ENCODE peak calls at places on chromosomes 4 and X, in seven cellular contexts. One of them, this sample, is unnamed. For H3K4me1 and H3K27me3, the result is how much of the 10 kb centered on the place peaks cover.

GRCh38 chrX:124280294-124280902 is 52.1 kb upstream of the TEX13D start:
- DNase-seq in NT2/D1: no peak
- DNase-seq in tibial nerve: no peak
- DNase-seq in MM.1S: no peak
- DNase-seq in stomach: no peak
- DNase-seq in breast epithelium: no peak
- DNase-seq in fibroblast of lung: peak
- DNase-seq in this sample: no peak

GRCh38 chr4:164320847-164321246 is 433.1 kb upstream of the SMIM31 start:
- DNase-seq in breast epithelium: no peak
- DNase-seq in MM.1S: no peak
- DNase-seq in fibroblast of lung: no peak
- DNase-seq in stomach: no peak
- DNase-seq in tibial nerve: no peak
- DNase-seq in NT2/D1: no peak
- DNase-seq in this sample: no peak

GRCh38 chrX:109902665-109903064 is 100.2 kb upstream of the TMEM164 start:
- DNase-seq in MM.1S: no peak
- DNase-seq in breast epithelium: no peak
- DNase-seq in NT2/D1: no peak
- DNase-seq in stomach: no peak
- DNase-seq in tibial nerve: no peak
- DNase-seq in fibroblast of lung: peak
- DNase-seq in this sample: no peak

GRCh38 chr4:109169160-109169559 is 133.3 kb downstream of the COL25A1 start:
- DNase-seq in fibroblast of lung: peak
- DNase-seq in NT2/D1: no peak
- DNase-seq in tibial nerve: no peak
- DNase-seq in stomach: no peak
- DNase-seq in MM.1S: no peak
- DNase-seq in breast epithelium: no peak
- DNase-seq in this sample: no peak

GRCh38 chrX:12076046-12076445 is 62.2 kb upstream of the FRMPD4 start:
- DNase-seq in fibroblast of lung: peak
- DNase-seq in NT2/D1: no peak
- DNase-seq in breast epithelium: no peak
- DNase-seq in tibial nerve: no peak
- DNase-seq in MM.1S: no peak
- DNase-seq in stomach: no peak
- DNase-seq in this sample: no peak

GRCh38 chrX:18415386-18415785 is 10.0 kb upstream of the CDKL5 start:
- DNase-seq in tibial nerve: no peak
- DNase-seq in MM.1S: no peak
- DNase-seq in breast epithelium: no peak
- DNase-seq in stomach: no peak
- DNase-seq in fibroblast of lung: peak
- DNase-seq in NT2/D1: no peak
- DNase-seq in this sample: no peak

GRCh38 chr4:59553063-59553738 is 1646.9 kb upstream of the ADGRL3 start:
- DNase-seq in stomach: no peak
- DNase-seq in fibroblast of lung: peak
- DNase-seq in NT2/D1: no peak
- DNase-seq in MM.1S: peak
- DNase-seq in tibial nerve: no peak
- DNase-seq in breast epithelium: no peak
- DNase-seq in this sample: no peak

GRCh38 chrX:10254746-10255145 is 98.0 kb downstream of the CLCN4 start:
- DNase-seq in MM.1S: no peak
- DNase-seq in stomach: no peak
- DNase-seq in NT2/D1: no peak
- DNase-seq in fibroblast of lung: peak
- DNase-seq in tibial nerve: no peak
- DNase-seq in breast epithelium: no peak
- DNase-seq in this sample: no peak

GRCh38 chrX:130170752-130171445 is 863 bp upstream of the RAB33A start:
- DNase-seq in fibroblast of lung: peak
- DNase-seq in NT2/D1: no peak
- DNase-seq in tibial nerve: no peak
- DNase-seq in stomach: peak
- DNase-seq in MM.1S: no peak
- DNase-seq in breast epithelium: no peak
- DNase-seq in this sample: peak

GRCh38 chrX:114611018-114611619 is 27.2 kb downstream of the HTR2C start:
- DNase-seq in MM.1S: peak
- DNase-seq in fibroblast of lung: peak
- DNase-seq in breast epithelium: no peak
- DNase-seq in tibial nerve: peak
- DNase-seq in stomach: peak
- DNase-seq in NT2/D1: peak
- DNase-seq in this sample: peak

GRCh38 chrX:153477039-153477438 is 6.7 kb upstream of the HAUS7 start:
- DNase-seq in MM.1S: no peak
- DNase-seq in breast epithelium: no peak
- DNase-seq in NT2/D1: no peak
- DNase-seq in stomach: no peak
- DNase-seq in fibroblast of lung: peak
- DNase-seq in tibial nerve: no peak
- DNase-seq in this sample: peak

GRCh38 chrX:70201732-70202131 is 24.4 kb downstream of the DGAT2L6 start:
- DNase-seq in MM.1S: no peak
- DNase-seq in stomach: no peak
- DNase-seq in fibroblast of lung: no peak
- DNase-seq in breast epithelium: no peak
- DNase-seq in tibial nerve: no peak
- DNase-seq in NT2/D1: no peak
- DNase-seq in this sample: no peak

GRCh38 chrX:2627272-2627867 is 63.7 kb upstream of the CD99 start:
- DNase-seq in fibroblast of lung: peak
- DNase-seq in NT2/D1: peak
- DNase-seq in stomach: peak
- DNase-seq in breast epithelium: no peak
- DNase-seq in tibial nerve: peak
- DNase-seq in MM.1S: peak
- DNase-seq in this sample: peak

GRCh38 chr4:41204400-41204978 is 9.9 kb downstream of the APBB2 start:
- DNase-seq in tibial nerve: no peak
- DNase-seq in stomach: peak
- DNase-seq in MM.1S: no peak
- DNase-seq in breast epithelium: no peak
- DNase-seq in NT2/D1: no peak
- DNase-seq in fibroblast of lung: peak
- DNase-seq in this sample: peak
- H3K4me1 ChIP-seq in tibial nerve: under half
- H3K4me1 ChIP-seq in stomach: under half
- H3K4me1 ChIP-seq in MM.1S: under half
- H3K4me1 ChIP-seq in breast epithelium: under half
- H3K4me1 ChIP-seq in NT2/D1: under half
- H3K4me1 ChIP-seq in fibroblast of lung: under half
- H3K4me1 ChIP-seq in this sample: under half

GRCh38 chrX:103584606-103585005 is 709 bp upstream of the TCEAL4 start:
- DNase-seq in MM.1S: no peak
- DNase-seq in breast epithelium: no peak
- DNase-seq in fibroblast of lung: peak
- DNase-seq in tibial nerve: no peak
- DNase-seq in NT2/D1: no peak
- DNase-seq in stomach: no peak
- DNase-seq in this sample: peak
- H3K27me3 ChIP-seq in MM.1S: under half
- H3K27me3 ChIP-seq in breast epithelium: under half
- H3K27me3 ChIP-seq in fibroblast of lung: under half
- H3K27me3 ChIP-seq in tibial nerve: under half
- H3K27me3 ChIP-seq in NT2/D1: under half
- H3K27me3 ChIP-seq in stomach: under half
- H3K27me3 ChIP-seq in this sample: under half

DNA sequence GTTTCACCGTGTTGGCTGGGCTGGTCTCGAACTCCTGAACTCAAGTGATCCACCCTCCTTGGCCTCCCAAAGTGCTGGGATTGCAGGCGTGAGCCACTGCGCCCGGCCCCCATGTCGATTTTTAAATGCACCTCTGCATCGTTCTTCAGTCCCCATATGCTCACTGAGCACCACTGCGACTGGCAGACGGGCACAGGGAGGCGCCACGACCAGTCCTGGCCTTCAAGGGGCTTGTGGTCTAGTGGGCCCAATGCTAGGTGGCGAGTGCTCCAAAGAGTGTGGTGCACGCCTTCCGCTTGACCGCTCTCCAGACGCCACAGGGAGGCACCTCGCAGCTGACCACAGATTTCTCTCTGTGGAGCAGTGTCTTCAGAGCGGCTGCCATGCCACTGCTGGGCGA is 11.7 kb upstream of the MSANTD1 start:
- DNase-seq in NT2/D1: no peak
- DNase-seq in breast epithelium: no peak
- DNase-seq in MM.1S: no peak
- DNase-seq in stomach: no peak
- DNase-seq in tibial nerve: no peak
- DNase-seq in fibroblast of lung: no peak
- DNase-seq in this sample: no peak
- H3K4me1 ChIP-seq in NT2/D1: under half
- H3K4me1 ChIP-seq in breast epithelium: under half
- H3K4me1 ChIP-seq in MM.1S: under half
- H3K4me1 ChIP-seq in stomach: under half
- H3K4me1 ChIP-seq in tibial nerve: under half
- H3K4me1 ChIP-seq in fibroblast of lung: under half
- H3K4me1 ChIP-seq in this sample: under half

DNA sequence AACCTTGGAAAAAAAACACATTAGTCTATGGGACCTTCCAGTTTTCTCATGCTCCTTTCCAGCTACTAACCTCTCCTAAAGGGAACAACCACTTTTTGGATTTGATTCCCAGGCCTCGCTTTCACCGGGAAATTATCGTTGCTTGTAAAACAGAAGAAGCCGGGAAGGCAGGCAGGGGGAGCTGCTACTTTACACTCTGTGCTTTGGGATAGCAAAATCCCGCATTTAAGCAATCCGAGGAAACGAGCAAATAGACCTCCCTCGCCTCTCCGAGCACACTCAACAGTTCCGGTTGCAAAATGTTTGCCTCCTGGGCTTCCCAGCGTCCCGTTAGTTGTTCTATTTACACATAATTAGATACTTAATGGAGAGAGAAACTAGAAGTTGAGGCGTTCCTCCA is 1.2 kb downstream of the CD38 start:
- DNase-seq in NT2/D1: peak
- DNase-seq in fibroblast of lung: peak
- DNase-seq in tibial nerve: peak
- DNase-seq in breast epithelium: no peak
- DNase-seq in MM.1S: no peak
- DNase-seq in stomach: no peak
- DNase-seq in this sample: peak
- H3K27me3 ChIP-seq in NT2/D1: half or more
- H3K27me3 ChIP-seq in fibroblast of lung: under half
- H3K27me3 ChIP-seq in tibial nerve: under half
- H3K27me3 ChIP-seq in breast epithelium: under half
- H3K27me3 ChIP-seq in MM.1S: under half
- H3K27me3 ChIP-seq in stomach: under half
- H3K27me3 ChIP-seq in this sample: under half

DNA sequence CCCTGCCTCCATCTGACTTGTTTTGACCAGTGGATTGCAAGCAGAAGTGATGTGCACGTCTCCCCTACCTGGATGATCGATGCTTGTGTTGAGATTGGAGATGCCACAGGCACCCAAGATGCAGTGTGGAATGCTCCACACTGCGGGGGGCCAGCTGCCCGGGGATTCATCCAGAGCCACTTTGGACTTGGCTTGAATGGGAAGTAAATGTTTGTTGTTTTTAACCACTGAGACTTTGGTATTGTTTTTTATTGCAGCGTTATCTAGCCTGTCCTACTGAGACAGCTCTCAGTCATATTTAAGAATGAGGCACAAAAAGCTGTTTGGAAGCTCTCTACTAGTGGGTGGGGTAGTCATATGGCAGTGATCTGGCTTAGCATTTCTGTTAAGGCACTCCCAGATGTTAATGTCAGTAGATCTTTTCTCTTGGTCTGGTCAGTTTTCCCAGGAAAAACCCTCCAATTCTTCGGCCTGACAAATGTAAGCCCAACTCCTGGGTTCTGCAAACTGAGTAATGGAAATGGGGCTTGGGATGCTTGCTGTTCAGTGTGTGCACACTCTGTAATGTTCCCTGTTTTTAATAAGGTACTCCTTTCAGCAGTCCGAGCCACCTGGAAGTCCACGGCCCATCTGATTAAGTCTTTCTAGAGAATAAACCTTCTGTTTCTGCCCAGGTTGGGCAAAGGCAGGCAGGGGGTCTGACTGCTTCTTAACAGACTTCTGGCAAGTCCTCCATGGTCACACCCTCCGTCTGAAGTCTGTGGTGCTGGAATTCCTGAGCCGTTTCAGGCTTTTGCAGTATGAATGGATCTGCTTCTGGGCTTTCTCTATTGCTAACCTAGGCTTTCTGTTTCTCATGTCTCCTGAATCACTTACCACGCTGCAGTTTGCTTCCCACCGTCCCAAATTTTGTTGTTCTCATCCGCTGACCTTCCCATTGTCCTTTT is 74.8 kb downstream of the WWC2 start:
- DNase-seq in tibial nerve: no peak
- DNase-seq in NT2/D1: no peak
- DNase-seq in stomach: no peak
- DNase-seq in breast epithelium: no peak
- DNase-seq in MM.1S: no peak
- DNase-seq in fibroblast of lung: peak
- DNase-seq in this sample: peak
- H3K4me1 ChIP-seq in tibial nerve: under half
- H3K4me1 ChIP-seq in NT2/D1: under half
- H3K4me1 ChIP-seq in stomach: under half
- H3K4me1 ChIP-seq in breast epithelium: under half
- H3K4me1 ChIP-seq in MM.1S: under half
- H3K4me1 ChIP-seq in fibroblast of lung: under half
- H3K4me1 ChIP-seq in this sample: half or more

GRCh38 chrX:17038681-17039161 is 92.3 kb downstream of the REPS2 start:
- DNase-seq in MM.1S: peak
- DNase-seq in stomach: no peak
- DNase-seq in fibroblast of lung: peak
- DNase-seq in NT2/D1: no peak
- DNase-seq in tibial nerve: peak
- DNase-seq in breast epithelium: no peak
- DNase-seq in this sample: no peak

GRCh38 chrX:17038277-17038676 is 91.8 kb downstream of the REPS2 start:
- DNase-seq in breast epithelium: no peak
- DNase-seq in NT2/D1: no peak
- DNase-seq in tibial nerve: peak
- DNase-seq in MM.1S: no peak
- DNase-seq in stomach: no peak
- DNase-seq in fibroblast of lung: no peak
- DNase-seq in this sample: no peak

GRCh38 chrX:17040711-17041110 is 94.3 kb downstream of the REPS2 start:
- DNase-seq in tibial nerve: no peak
- DNase-seq in NT2/D1: no peak
- DNase-seq in fibroblast of lung: no peak
- DNase-seq in breast epithelium: no peak
- DNase-seq in MM.1S: no peak
- DNase-seq in stomach: no peak
- DNase-seq in this sample: no peak

GRCh38 chrX:17039826-17040225 is 93.4 kb downstream of the REPS2 start:
- DNase-seq in stomach: no peak
- DNase-seq in MM.1S: no peak
- DNase-seq in tibial nerve: no peak
- DNase-seq in breast epithelium: no peak
- DNase-seq in fibroblast of lung: peak
- DNase-seq in NT2/D1: no peak
- DNase-seq in this sample: no peak

DNA sequence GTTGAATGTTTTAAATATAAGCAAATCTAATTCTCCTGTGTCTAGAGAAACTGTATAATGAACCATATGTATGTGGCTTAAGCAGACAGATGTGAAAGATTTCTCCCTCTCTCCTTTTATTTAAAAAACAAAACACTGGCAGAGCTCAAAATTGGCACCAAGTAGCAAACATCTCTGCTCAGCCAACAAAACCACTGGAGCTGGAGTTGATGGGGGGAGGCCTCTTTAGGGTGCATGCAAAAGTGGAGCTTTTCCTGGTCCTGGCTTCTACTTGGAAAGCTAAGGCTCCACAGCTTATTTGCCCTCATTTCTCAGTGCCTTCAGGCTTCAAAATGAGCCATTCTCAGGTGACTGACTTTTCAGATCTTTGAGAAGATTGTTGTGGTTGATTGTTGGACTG is 95.6 kb downstream of the REPS2 start:
- DNase-seq in tibial nerve: no peak
- DNase-seq in NT2/D1: no peak
- DNase-seq in stomach: no peak
- DNase-seq in fibroblast of lung: no peak
- DNase-seq in breast epithelium: no peak
- DNase-seq in MM.1S: no peak
- DNase-seq in this sample: no peak
- H3K27me3 ChIP-seq in tibial nerve: under half
- H3K27me3 ChIP-seq in NT2/D1: under half
- H3K27me3 ChIP-seq in stomach: under half
- H3K27me3 ChIP-seq in fibroblast of lung: under half
- H3K27me3 ChIP-seq in breast epithelium: under half
- H3K27me3 ChIP-seq in MM.1S: under half
- H3K27me3 ChIP-seq in this sample: under half

This sample was measured in A673.